ENCODE peak calls at places on chromosomes 1 and 21, in nine cellular contexts. H is endothelial cell of umbilical vein, G is GM23338, A is transverse colon, T is stomach, X is spleen, I is HepG2, U is GM12878, M is sigmoid colon. Y is an unnamed sample.
A peak's percentile ranks its signal among the peaks of the same experiment; 100 is the strongest.

GRCh38 chr1:51728611-51729155 is 111.8 kb downstream of the OSBPL9 start:
- DNase-seq in H (peak; percentile 40), G (peak; percentile 13), A (no peak), T (no peak), X (peak; percentile 79), I (no peak), U (no peak), M (no peak), Y (no peak)

GRCh38 chr21:38768385-38769071 is 37.2 kb upstream of the ETS2 start:
- DNase-seq in H (no peak), G (no peak), A (no peak), T (no peak), X (no peak), I (no peak), U (no peak), M (no peak), Y (no peak)

GRCh38 chr1:81432654-81433109 is 368.1 kb upstream of the ADGRL2 start:
- DNase-seq in H (no peak), G (no peak), A (no peak), T (no peak), X (no peak), I (no peak), U (no peak), M (no peak), Y (no peak)

GRCh38 chr1:181669209-181669608 is 185.9 kb downstream of the CACNA1E start:
- DNase-seq in H (no peak), G (no peak), A (no peak), T (no peak), X (no peak), I (no peak), U (no peak), M (no peak), Y (no peak)

GRCh38 chr21:15976807-15977206 is 247.0 kb downstream of the USP25 start:
- DNase-seq in H (peak; percentile 45), G (peak; percentile 46), A (no peak), T (no peak), X (no peak), I (no peak), U (no peak), M (no peak), Y (no peak)

GRCh38 chr1:98327151-98327918 is 334.2 kb upstream of the SNX7 start:
- DNase-seq in H (peak; percentile 87), G (no peak), A (no peak), T (no peak), X (no peak), I (no peak), U (no peak), M (no peak), Y (no peak)

GRCh38 chr1:1151306-1151705 is 22.4 kb upstream of the TTLL10 start:
- DNase-seq in H (no peak), G (no peak), A (no peak), T (no peak), X (no peak), I (no peak), U (no peak), M (no peak), Y (no peak)

GRCh38 chr1:74822851-74823443 is 90.0 kb downstream of the TYW3 start:
- DNase-seq in H (no peak), G (no peak), A (no peak), T (no peak), X (no peak), I (no peak), U (no peak), M (no peak), Y (no peak)

GRCh38 chr1:6094246-6094645 is 48.6 kb downstream of the KCNAB2 start:
- DNase-seq in H (no peak), G (no peak), A (no peak), T (no peak), X (no peak), I (no peak), U (no peak), M (no peak), Y (no peak)

GRCh38 chr21:21973806-21974205 is 975.6 kb downstream of the NCAM2 start:
- DNase-seq in H (no peak), G (peak; percentile 63), A (no peak), T (no peak), X (no peak), I (no peak), U (no peak), M (no peak), Y (no peak)

GRCh38 chr1:91803847-91804545 is 82.0 kb downstream of the TGFBR3 start:
- DNase-seq in H (no peak), G (no peak), A (peak; percentile 30), T (no peak), X (no peak), I (no peak), U (peak; percentile 95), M (no peak), Y (no peak)

GRCh38 chr1:34529935-34530859 is 224.7 kb upstream of the GJB5 start:
- DNase-seq in H (no peak), G (peak; percentile 2), A (no peak), T (no peak), X (no peak), I (no peak), U (peak; percentile 73), M (no peak), Y (no peak)

DNA sequence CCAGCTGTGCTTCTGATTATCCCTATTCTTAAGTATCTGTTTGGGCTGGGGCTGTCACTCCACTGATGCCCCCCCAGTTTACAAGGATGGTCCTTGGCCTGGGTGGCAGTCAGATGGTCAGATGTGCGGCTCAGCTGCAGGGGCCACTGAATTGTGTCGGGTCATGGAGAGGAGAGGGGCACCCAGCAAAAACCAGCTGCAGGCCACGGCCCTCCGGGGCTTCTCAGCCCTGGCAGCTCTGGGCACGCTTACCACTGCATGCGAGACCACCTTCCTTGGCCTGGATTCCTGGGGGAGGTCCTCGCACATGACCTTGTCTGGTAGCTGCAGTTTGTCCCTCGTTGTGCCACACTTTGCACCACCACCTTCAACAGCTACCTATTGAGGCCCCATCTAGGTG is 164.9 kb upstream of the TMEM51 start:
- DNase-seq in H (no peak), G (no peak), A (no peak), T (no peak), X (no peak), I (no peak), U (no peak), M (no peak), Y (no peak)
- TF ChIP-seq POLR2AphosphoS5 in H (no peak), G (no peak), A (no peak), T (no peak), X (no peak), I (no peak), U (no peak), M (no peak), Y (no peak)

GRCh38 chr1:18658831-18659230 is 28.2 kb downstream of the PAX7 start:
- DNase-seq in H (no peak), G (no peak), A (no peak), T (no peak), X (no peak), I (no peak), U (no peak), M (no peak), Y (no peak)

GRCh38 chr1:18666317-18666920 is 35.8 kb downstream of the PAX7 start:
- DNase-seq in H (no peak), G (no peak), A (peak; percentile 37), T (peak; percentile 34), X (no peak), I (no peak), U (no peak), M (no peak), Y (no peak)

GRCh38 chr1:18657436-18658179 is 27.0 kb downstream of the PAX7 start:
- DNase-seq in H (no peak), G (peak; percentile 57), A (no peak), T (no peak), X (no peak), I (no peak), U (no peak), M (no peak), Y (no peak)

GRCh38 chr1:18662286-18662639 is 31.6 kb downstream of the PAX7 start:
- DNase-seq in H (no peak), G (no peak), A (no peak), T (no peak), X (no peak), I (no peak), U (no peak), M (no peak), Y (no peak)

DNA sequence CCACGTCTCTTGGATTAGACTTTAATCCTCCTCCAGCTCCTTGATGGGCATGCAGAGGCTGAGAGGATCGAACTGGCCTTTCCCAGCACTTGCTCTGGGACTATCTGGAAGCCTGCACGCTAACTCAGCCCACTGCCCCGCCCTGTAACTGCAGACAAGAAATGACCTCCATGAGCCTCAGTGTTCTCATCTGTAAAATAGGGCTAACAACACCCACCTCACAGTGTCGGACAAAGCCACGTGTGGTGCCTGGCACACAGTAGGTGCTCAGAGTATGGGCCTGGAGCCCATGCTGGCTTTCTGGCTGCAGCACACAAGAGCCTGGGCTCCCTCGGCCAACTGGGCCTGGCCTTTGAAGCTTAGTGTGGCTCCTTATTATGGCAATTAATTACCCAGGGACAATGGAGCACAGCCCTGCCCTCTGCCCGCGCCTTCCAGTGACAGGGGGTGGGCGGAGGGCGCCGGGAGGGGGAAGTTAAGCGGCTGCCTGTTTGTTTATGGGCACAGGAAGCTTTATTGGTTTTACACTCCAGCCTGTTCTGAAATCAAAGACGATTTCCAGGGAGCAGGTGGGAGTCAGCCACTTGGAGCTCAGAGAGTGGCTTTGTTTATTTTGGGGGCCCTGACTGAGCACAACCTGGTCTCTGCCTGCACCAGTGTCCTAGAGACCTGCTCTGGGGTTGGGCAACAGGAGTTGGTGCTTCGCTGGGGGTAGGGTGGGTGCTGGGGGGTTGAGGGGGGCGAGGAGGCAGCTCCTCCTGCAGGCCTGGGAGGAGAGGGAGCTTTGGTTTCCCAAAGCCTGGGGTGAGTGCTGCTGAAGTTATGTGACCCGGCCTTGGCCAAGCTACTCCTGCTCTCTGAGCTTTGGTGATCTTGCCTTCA is 31.0 kb downstream of the PAX7 start:
- DNase-seq in H (no peak), G (no peak), A (no peak), T (no peak), X (no peak), I (no peak), U (no peak), M (no peak), Y (no peak)
- H3K27me3 ChIP-seq in H (peaks cover 2% of the 10 kb centered on the region), G (peaks cover 55% of the 10 kb centered on the region), A (peaks cover 56% of the 10 kb centered on the region), T (peaks cover 14% of the 10 kb centered on the region), X (no peaks in the 10 kb centered on the region), I (peaks cover 68% of the 10 kb centered on the region), U (peaks cover 6% of the 10 kb centered on the region), M (no peaks in the 10 kb centered on the region), Y (peaks cover 4% of the 10 kb centered on the region)

DNA sequence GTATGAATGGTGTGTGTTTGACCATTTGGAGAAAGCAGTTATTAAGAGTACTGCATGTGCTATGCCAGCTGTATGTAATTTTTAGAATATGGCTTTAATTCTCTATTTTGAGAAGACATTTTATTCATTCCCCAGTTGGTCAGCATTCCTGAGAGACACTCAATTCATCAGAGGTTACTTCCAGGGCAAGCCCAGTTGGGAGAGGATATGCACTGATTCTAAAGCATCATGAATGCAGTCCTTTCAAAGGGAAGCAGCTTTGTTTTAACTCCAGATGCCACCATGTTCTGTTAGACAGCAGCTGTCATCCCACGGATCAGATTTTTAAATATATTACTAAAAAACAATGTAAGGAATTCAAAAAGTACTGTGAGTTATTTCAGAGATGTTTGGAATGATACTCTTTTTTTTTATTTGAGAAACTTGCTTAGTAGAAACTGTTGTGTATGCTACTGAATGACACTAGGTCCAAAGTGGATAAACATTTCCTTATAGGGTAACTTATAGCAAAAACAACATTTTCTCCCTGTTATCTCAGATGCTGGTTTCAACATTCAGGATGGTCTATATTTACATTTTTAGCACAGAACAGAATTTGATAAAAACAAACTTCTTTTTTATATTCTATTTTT is 149.5 kb upstream of the B3GALT2 start:
- DNase-seq in H (peak; percentile 21), G (peak; percentile 28), A (no peak), T (no peak), X (no peak), I (no peak), U (no peak), M (no peak), Y (no peak)
- TF ChIP-seq POLR2AphosphoS5 in H (no peak), G (no peak), A (no peak), T (no peak), X (no peak), I (no peak), U (no peak), M (no peak), Y (no peak)

GRCh38 chr1:196260267-196260666 is 348.0 kb downstream of the KCNT2 start:
- DNase-seq in H (no peak), G (no peak), A (no peak), T (no peak), X (no peak), I (no peak), U (no peak), M (no peak), Y (no peak)
- H3K27me3 ChIP-seq in H (no peaks in the 10 kb centered on the region), G (no peaks in the 10 kb centered on the region), A (no peaks in the 10 kb centered on the region), T (no peaks in the 10 kb centered on the region), X (no peaks in the 10 kb centered on the region), I (no peaks in the 10 kb centered on the region), U (no peaks in the 10 kb centered on the region), M (no peaks in the 10 kb centered on the region), Y (no peaks in the 10 kb centered on the region)